ENCODE peak calls at places on chromosomes 13 and 19, in eight cellular contexts. E is A549, F is neural progenitor cell, S is hepatocyte, H is gastrocnemius medialis, X is psoas muscle, Y is body of pancreas, G is fibroblast of lung. Z is an unnamed sample.
A peak's percentile ranks its signal among the peaks of the same experiment; 100 is the strongest.

GRCh38 chr19:31963741-31964140 is 381.7 kb upstream of the ZNF507 start:
- DNase-seq in E (no peak), F (no peak), S (no peak), H (no peak), X (no peak), Y (no peak), G (no peak), Z (no peak)

GRCh38 chr19:4455742-4456565 is 1.6 kb downstream of the UBXN6 start:
- DNase-seq in E (no peak), F (peak; percentile 48), S (peak; percentile 79), H (peak; percentile 90), X (peak; percentile 88), Y (peak; percentile 64), G (peak; percentile 61), Z (no peak)

GRCh38 chr19:28785961-28786360 is 427.0 kb downstream of the UQCRFS1 start:
- DNase-seq in E (no peak), F (no peak), S (no peak), H (no peak), X (no peak), Y (no peak), G (no peak), Z (no peak)

GRCh38 chr19:39321832-39322176 is 1.1 kb upstream of the LRFN1 start:
- DNase-seq in E (no peak), F (no peak), S (no peak), H (no peak), X (no peak), Y (no peak), G (no peak), Z (no peak)

GRCh38 chr13:73767191-73767741 is 366.9 kb downstream of the KLF12 start:
- DNase-seq in E (no peak), F (peak; percentile 91), S (peak; percentile 14), H (no peak), X (no peak), Y (no peak), G (peak; percentile 45), Z (no peak)

GRCh38 chr19:42140125-42140754 is 8.0 kb upstream of the POU2F2 start:
- DNase-seq in E (peak; percentile 53), F (peak; percentile 90), S (peak; percentile 89), H (no peak), X (peak; percentile 68), Y (peak; percentile 58), G (peak; percentile 66), Z (peak; percentile 39)

GRCh38 chr13:35987572-35988513 is 143.3 kb downstream of the DCLK1 start:
- DNase-seq in E (no peak), F (no peak), S (no peak), H (peak; percentile 53), X (no peak), Y (peak; percentile 14), G (no peak), Z (no peak)

GRCh38 chr13:104571161-104571889 is 1505.1 kb upstream of the SLC10A2 start:
- DNase-seq in E (peak; percentile 42), F (peak; percentile 72), S (peak; percentile 87), H (peak; percentile 64), X (peak; percentile 56), Y (peak; percentile 77), G (peak; percentile 96), Z (peak; percentile 69)

GRCh38 chr13:97215325-97215724 is 6.8 kb upstream of the MBNL2 start:
- DNase-seq in E (no peak), F (no peak), S (no peak), H (no peak), X (no peak), Y (no peak), G (no peak), Z (no peak)

GRCh38 chr19:20565321-20566018 is at the start of gene ZNF737:
- DNase-seq in E (peak; percentile 24), F (peak; percentile 98), S (peak; percentile 97), H (peak; percentile 88), X (peak; percentile 97), Y (peak; percentile 99), G (peak; percentile 93), Z (peak; percentile 98)

GRCh38 chr19:10432736-10433130 is 12.4 kb downstream of the PDE4A start:
- DNase-seq in E (no peak), F (no peak), S (no peak), H (peak; percentile 95), X (peak; percentile 81), Y (peak; percentile 73), G (no peak), Z (no peak)
- H3K9me3 ChIP-seq in E (no peaks in the 10 kb centered on the region), F (no peaks in the 10 kb centered on the region), S (no peaks in the 10 kb centered on the region), H (no peaks in the 10 kb centered on the region), X (no peaks in the 10 kb centered on the region), Y (no peaks in the 10 kb centered on the region), G (no peaks in the 10 kb centered on the region), Z (no peaks in the 10 kb centered on the region)

GRCh38 chr13:75920536-75920935 is 284.4 kb downstream of the LMO7 start:
- DNase-seq in E (no peak), F (no peak), S (no peak), H (no peak), X (no peak), Y (no peak), G (no peak), Z (no peak)
- H3K9me3 ChIP-seq in E (no peaks in the 10 kb centered on the region), F (no peaks in the 10 kb centered on the region), S (no peaks in the 10 kb centered on the region), H (no peaks in the 10 kb centered on the region), X (peaks cover 3% of the 10 kb centered on the region), Y (no peaks in the 10 kb centered on the region), G (no peaks in the 10 kb centered on the region), Z (peaks cover 4% of the 10 kb centered on the region)

GRCh38 chr19:11722414-11722813 is 16.3 kb downstream of the ZNF823 start:
- DNase-seq in E (peak; percentile 24), F (no peak), S (no peak), H (no peak), X (no peak), Y (no peak), G (no peak), Z (no peak)
- H3K9me3 ChIP-seq in E (peaks cover 72% of the 10 kb centered on the region), F (peaks cover 14% of the 10 kb centered on the region), S (peaks cover 26% of the 10 kb centered on the region), H (peaks cover 17% of the 10 kb centered on the region), X (peaks cover 22% of the 10 kb centered on the region), Y (peaks cover 12% of the 10 kb centered on the region), G (peaks cover 6% of the 10 kb centered on the region), Z (no peaks in the 10 kb centered on the region)

GRCh38 chr19:43858174-43858573 is 31.1 kb downstream of the ZNF283 start:
- DNase-seq in E (no peak), F (no peak), S (no peak), H (no peak), X (no peak), Y (no peak), G (no peak), Z (no peak)
- H3K9me3 ChIP-seq in E (peaks cover 95% of the 10 kb centered on the region), F (peaks cover 36% of the 10 kb centered on the region), S (peaks cover 11% of the 10 kb centered on the region), H (peaks cover 78% of the 10 kb centered on the region), X (peaks cover 92% of the 10 kb centered on the region), Y (peaks cover 57% of the 10 kb centered on the region), G (no peaks in the 10 kb centered on the region), Z (peaks cover 92% of the 10 kb centered on the region)

GRCh38 chr13:34803756-34804155 is 138.3 kb upstream of the NBEA start:
- DNase-seq in E (no peak), F (no peak), S (no peak), H (no peak), X (no peak), Y (no peak), G (no peak), Z (no peak)
- H3K9me3 ChIP-seq in E (no peaks in the 10 kb centered on the region), F (no peaks in the 10 kb centered on the region), S (no peaks in the 10 kb centered on the region), H (no peaks in the 10 kb centered on the region), X (no peaks in the 10 kb centered on the region), Y (no peaks in the 10 kb centered on the region), G (no peaks in the 10 kb centered on the region), Z (no peaks in the 10 kb centered on the region)

DNA sequence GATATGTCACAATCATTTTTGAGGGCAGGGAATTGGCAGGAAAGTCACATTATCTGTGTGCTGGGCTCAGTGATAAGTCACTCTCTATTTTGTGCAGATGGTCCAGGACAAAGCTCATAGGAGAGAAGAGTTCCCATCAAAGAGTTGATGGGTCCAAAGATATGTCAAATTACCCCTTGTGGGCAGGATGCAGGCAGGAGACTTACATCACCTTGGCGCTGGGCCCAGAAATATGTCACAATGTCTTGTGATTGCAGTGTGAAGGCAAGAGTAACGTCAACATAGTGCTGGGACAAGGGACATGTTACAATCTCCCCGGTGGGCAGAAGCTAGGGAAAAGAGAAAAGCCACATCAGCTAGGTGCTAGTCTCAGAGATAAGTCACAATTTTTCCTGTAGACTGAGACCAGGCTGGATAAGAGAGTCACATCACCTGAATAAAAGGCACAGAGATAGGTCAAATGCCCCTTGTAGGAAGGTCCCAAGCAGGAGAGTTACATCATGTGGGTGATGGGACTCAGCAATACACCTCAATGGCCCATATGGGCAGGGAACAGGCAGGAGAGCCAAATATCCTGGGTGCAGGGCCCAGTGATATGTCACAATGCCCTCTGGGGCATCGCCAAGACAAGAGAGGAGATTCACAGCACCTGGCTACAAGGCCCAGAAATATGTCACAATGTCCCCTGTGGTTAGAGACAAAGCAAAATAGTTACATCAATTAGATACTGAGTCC is 47.9 kb downstream of the ZNF99 start:
- DNase-seq in E (no peak), F (no peak), S (no peak), H (no peak), X (no peak), Y (no peak), G (no peak), Z (no peak)
- H3K9me3 ChIP-seq in E (peaks cover 39% of the 10 kb centered on the region), F (peaks cover 24% of the 10 kb centered on the region), S (no peaks in the 10 kb centered on the region), H (no peaks in the 10 kb centered on the region), X (no peaks in the 10 kb centered on the region), Y (peaks cover 7% of the 10 kb centered on the region), G (no peaks in the 10 kb centered on the region), Z (no peaks in the 10 kb centered on the region)

GRCh38 chr19:43913383-43913782 is 21.7 kb downstream of the ZNF45 start:
- DNase-seq in E (peak; percentile 27), F (no peak), S (no peak), H (no peak), X (no peak), Y (no peak), G (no peak), Z (no peak)
- H3K9me3 ChIP-seq in E (peaks cover 99% of the 10 kb centered on the region), F (peaks cover 43% of the 10 kb centered on the region), S (peaks cover 64% of the 10 kb centered on the region), H (peaks cover 91% of the 10 kb centered on the region), X (peaks cover 100% of the 10 kb centered on the region), Y (peaks cover 67% of the 10 kb centered on the region), G (peaks cover 7% of the 10 kb centered on the region), Z (peaks cover 100% of the 10 kb centered on the region)